ENCODE peak calls at places on chromosomes 6 and 20, in four cellular contexts. One of them, this sample, is unnamed.

GRCh38 chr6:14038636-14039035 is 78.9 kb upstream of the CD83 start:
- DNase-seq in Peyer's patch: no peak
- DNase-seq in WTC11: no peak
- DNase-seq in heart right ventricle: no peak
- DNase-seq in this sample: no peak

GRCh38 chr20:38164624-38165088 is 414 bp downstream of the TGM2 start:
- DNase-seq in Peyer's patch: no peak
- DNase-seq in heart right ventricle: no peak
- DNase-seq in WTC11: no peak
- DNase-seq in this sample: no peak

GRCh38 chr6:116556814-116557403 is 3.4 kb downstream of the CALHM4 start:
- DNase-seq in Peyer's patch: no peak
- DNase-seq in heart right ventricle: no peak
- DNase-seq in WTC11: no peak
- DNase-seq in this sample: no peak

GRCh38 chr20:61192254-61192950 is 59.7 kb upstream of the CDH4 start:
- DNase-seq in Peyer's patch: no peak
- DNase-seq in WTC11: no peak
- DNase-seq in heart right ventricle: no peak
- DNase-seq in this sample: no peak

GRCh38 chr6:136640132-136640915 is 90.1 kb upstream of the MAP7 start:
- DNase-seq in heart right ventricle: no peak
- DNase-seq in Peyer's patch: no peak
- DNase-seq in WTC11: no peak
- DNase-seq in this sample: no peak

GRCh38 chr6:44666324-44666723 is 278.8 kb downstream of the CDC5L start:
- DNase-seq in heart right ventricle: no peak
- DNase-seq in WTC11: no peak
- DNase-seq in Peyer's patch: no peak
- DNase-seq in this sample: no peak

GRCh38 chr20:21523398-21523868 is 9.6 kb upstream of the NKX2-2 start:
- DNase-seq in heart right ventricle: no peak
- DNase-seq in WTC11: no peak
- DNase-seq in Peyer's patch: no peak
- DNase-seq in this sample: no peak

GRCh38 chr6:132270745-132271414 is 130.4 kb downstream of the MOXD1 start:
- DNase-seq in WTC11: no peak
- DNase-seq in heart right ventricle: no peak
- DNase-seq in Peyer's patch: no peak
- DNase-seq in this sample: no peak

GRCh38 chr6:16711551-16712249 is 49.6 kb downstream of the ATXN1 start:
- DNase-seq in Peyer's patch: no peak
- DNase-seq in WTC11: no peak
- DNase-seq in heart right ventricle: no peak
- DNase-seq in this sample: no peak

GRCh38 chr20:23152308-23152892 is 66.3 kb upstream of the CD93 start:
- DNase-seq in Peyer's patch: peak
- DNase-seq in heart right ventricle: peak
- DNase-seq in WTC11: no peak
- DNase-seq in this sample: no peak

GRCh38 chr6:147782302-147782701 is 273.8 kb downstream of the SAMD5 start:
- DNase-seq in WTC11: no peak
- DNase-seq in heart right ventricle: no peak
- DNase-seq in Peyer's patch: no peak
- DNase-seq in this sample: no peak

GRCh38 chr6:138184230-138184629 is 22.5 kb downstream of the ARFGEF3 start:
- DNase-seq in WTC11: no peak
- DNase-seq in Peyer's patch: no peak
- DNase-seq in heart right ventricle: no peak
- DNase-seq in this sample: no peak

GRCh38 chr6:143594647-143595046 is 83.1 kb upstream of the PHACTR2 start:
- DNase-seq in heart right ventricle: no peak
- DNase-seq in WTC11: no peak
- DNase-seq in Peyer's patch: no peak
- DNase-seq in this sample: no peak

DNA sequence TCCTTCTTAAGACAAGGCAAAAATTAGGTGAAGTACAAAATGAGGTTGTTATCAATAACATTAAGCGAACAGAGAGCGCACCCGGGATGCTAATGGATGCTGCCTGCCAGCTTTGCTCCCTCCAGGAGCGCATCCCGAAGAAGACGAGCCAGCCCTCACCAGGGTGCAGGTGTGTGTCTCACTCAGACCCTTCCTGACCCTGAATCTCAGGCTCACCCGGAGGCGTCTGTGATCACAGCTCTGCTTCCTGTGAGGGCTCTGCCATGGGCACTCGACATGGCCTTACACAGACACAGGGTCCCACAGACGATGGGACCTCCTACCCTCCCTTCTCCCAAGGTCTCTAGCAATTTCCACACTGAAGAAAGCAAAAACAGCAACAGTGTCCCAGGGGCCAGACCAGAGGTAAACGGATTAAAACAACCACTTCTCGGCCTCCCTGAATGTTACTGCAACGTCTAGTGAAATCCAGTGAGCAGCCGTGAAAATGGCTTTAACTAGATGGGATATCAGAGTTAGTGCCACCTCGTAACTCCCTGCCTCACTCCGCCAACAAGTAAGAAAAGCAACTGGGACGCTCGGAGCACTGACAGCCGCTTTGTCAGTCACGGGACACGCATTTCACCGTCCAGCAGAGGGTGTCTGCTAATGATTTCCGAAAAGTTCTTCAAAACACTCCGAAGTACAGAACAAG is 11.7 kb downstream of the ZBTB46 start:
- DNase-seq in WTC11: no peak
- DNase-seq in heart right ventricle: no peak
- DNase-seq in Peyer's patch: no peak
- DNase-seq in this sample: no peak
- TF ChIP-seq CTCF in WTC11: no peak
- TF ChIP-seq CTCF in heart right ventricle: peak
- TF ChIP-seq CTCF in Peyer's patch: peak
- TF ChIP-seq CTCF in this sample: no peak

GRCh38 chr6:34145161-34146020 is 496 bp downstream of the GRM4 start:
- DNase-seq in WTC11: peak
- DNase-seq in Peyer's patch: peak
- DNase-seq in heart right ventricle: no peak
- DNase-seq in this sample: peak

GRCh38 chr6:34142599-34142998 is 3.3 kb downstream of the GRM4 start:
- DNase-seq in WTC11: peak
- DNase-seq in Peyer's patch: no peak
- DNase-seq in heart right ventricle: no peak
- DNase-seq in this sample: no peak

GRCh38 chr6:34143196-34143883 is 2.5 kb downstream of the GRM4 start:
- DNase-seq in heart right ventricle: no peak
- DNase-seq in Peyer's patch: no peak
- DNase-seq in WTC11: no peak
- DNase-seq in this sample: no peak

GRCh38 chr6:34144581-34145160 is 1.2 kb downstream of the GRM4 start:
- DNase-seq in Peyer's patch: no peak
- DNase-seq in WTC11: no peak
- DNase-seq in heart right ventricle: no peak
- DNase-seq in this sample: no peak

DNA sequence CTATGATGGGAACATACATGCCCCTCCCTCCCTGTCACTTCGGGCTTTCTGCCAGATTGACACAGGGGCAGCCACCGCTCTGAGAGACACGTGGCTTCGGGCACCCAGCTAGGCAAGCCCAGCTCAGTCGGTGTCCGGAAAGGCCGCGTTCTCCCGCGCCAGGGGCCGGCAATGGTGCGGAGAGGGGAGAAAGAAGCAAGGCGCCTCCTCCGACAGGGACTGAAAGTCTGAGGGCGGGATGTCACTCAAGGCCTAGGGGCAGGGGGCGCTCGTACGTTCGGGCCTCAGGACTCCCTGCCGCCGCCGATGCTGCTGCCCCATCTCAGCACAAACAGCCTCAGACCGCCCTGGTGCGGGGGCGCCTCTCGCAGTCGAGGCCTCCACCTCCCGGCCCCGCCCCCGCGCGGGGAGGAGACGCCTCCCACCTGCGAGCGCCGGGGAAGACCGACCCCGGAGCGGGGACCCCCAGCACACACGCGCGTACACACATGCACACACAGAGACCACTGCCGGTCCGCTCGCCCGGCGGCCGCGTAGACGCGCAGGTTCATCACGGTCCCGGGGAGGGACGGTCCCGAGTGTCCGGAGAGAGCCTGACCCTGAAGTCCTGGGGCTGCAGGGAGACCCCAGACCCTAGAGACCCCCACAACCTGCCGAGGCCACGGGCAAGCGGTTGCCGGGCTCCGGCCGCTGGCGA is 1.9 kb downstream of the GRM4 start:
- DNase-seq in Peyer's patch: no peak
- DNase-seq in WTC11: peak
- DNase-seq in heart right ventricle: no peak
- DNase-seq in this sample: peak
- TF ChIP-seq CTCF in Peyer's patch: no peak
- TF ChIP-seq CTCF in WTC11: peak
- TF ChIP-seq CTCF in heart right ventricle: no peak
- TF ChIP-seq CTCF in this sample: no peak

GRCh38 chr6:76435174-76435573 is 362.7 kb upstream of the IMPG1 start:
- DNase-seq in Peyer's patch: no peak
- DNase-seq in WTC11: no peak
- DNase-seq in heart right ventricle: no peak
- DNase-seq in this sample: no peak
- TF ChIP-seq CTCF in Peyer's patch: no peak
- TF ChIP-seq CTCF in WTC11: no peak
- TF ChIP-seq CTCF in heart right ventricle: no peak
- TF ChIP-seq CTCF in this sample: no peak

GRCh38 chr20:25339608-25340007 is 51.0 kb downstream of the ABHD12 start:
- DNase-seq in heart right ventricle: no peak
- DNase-seq in WTC11: no peak
- DNase-seq in Peyer's patch: no peak
- DNase-seq in this sample: no peak

GRCh38 chr20:25338112-25339023 is 52.3 kb downstream of the ABHD12 start:
- DNase-seq in heart right ventricle: no peak
- DNase-seq in Peyer's patch: no peak
- DNase-seq in WTC11: no peak
- DNase-seq in this sample: no peak

GRCh38 chr20:25341716-25342680 is 48.6 kb downstream of the ABHD12 start:
- DNase-seq in Peyer's patch: no peak
- DNase-seq in heart right ventricle: no peak
- DNase-seq in WTC11: no peak
- DNase-seq in this sample: no peak

GRCh38 chr20:25340380-25340779 is 50.3 kb downstream of the ABHD12 start:
- DNase-seq in WTC11: no peak
- DNase-seq in heart right ventricle: no peak
- DNase-seq in Peyer's patch: no peak
- DNase-seq in this sample: no peak

GRCh38 chr20:25336561-25337422 is 53.8 kb downstream of the ABHD12 start:
- DNase-seq in WTC11: peak
- DNase-seq in heart right ventricle: no peak
- DNase-seq in Peyer's patch: no peak
- DNase-seq in this sample: no peak
- TF ChIP-seq CTCF in WTC11: no peak
- TF ChIP-seq CTCF in heart right ventricle: no peak
- TF ChIP-seq CTCF in Peyer's patch: peak
- TF ChIP-seq CTCF in this sample: no peak

This sample was measured in activated B cell treated with CpG ODN at 0.5 μM for 24 hours.